ENCODE peak calls at places on chromosomes 6 and 20, in ten cellular contexts. One of them, this sample, is unnamed.

GRCh38 chr6:1739220-1739619 is 129.5 kb downstream of the FOXC1 start:
- DNase-seq in body of pancreas: no peak
- DNase-seq in BE2C: no peak
- DNase-seq in A549: no peak
- DNase-seq in AG09309: no peak
- DNase-seq in GM12865: peak
- DNase-seq in AG10803: no peak
- DNase-seq in astrocyte: no peak
- DNase-seq in epithelial cell of esophagus: no peak
- DNase-seq in CD8-positive, alpha-beta T cell: no peak
- DNase-seq in this sample: no peak

GRCh38 chr6:144064402-144064830 is 31.0 kb downstream of the SF3B5 start:
- DNase-seq in body of pancreas: peak
- DNase-seq in BE2C: peak
- DNase-seq in A549: no peak
- DNase-seq in AG09309: no peak
- DNase-seq in GM12865: peak
- DNase-seq in AG10803: no peak
- DNase-seq in astrocyte: no peak
- DNase-seq in epithelial cell of esophagus: no peak
- DNase-seq in CD8-positive, alpha-beta T cell: peak
- DNase-seq in this sample: no peak

GRCh38 chr6:9745476-9745875 is 669.4 kb downstream of the TFAP2A start:
- DNase-seq in body of pancreas: no peak
- DNase-seq in BE2C: no peak
- DNase-seq in A549: no peak
- DNase-seq in AG09309: no peak
- DNase-seq in GM12865: no peak
- DNase-seq in AG10803: peak
- DNase-seq in astrocyte: peak
- DNase-seq in epithelial cell of esophagus: peak
- DNase-seq in CD8-positive, alpha-beta T cell: no peak
- DNase-seq in this sample: no peak

GRCh38 chr20:44234566-44235317 is 12.4 kb upstream of the GDAP1L1 start:
- DNase-seq in body of pancreas: no peak
- DNase-seq in BE2C: no peak
- DNase-seq in A549: no peak
- DNase-seq in AG09309: no peak
- DNase-seq in GM12865: no peak
- DNase-seq in AG10803: peak
- DNase-seq in astrocyte: no peak
- DNase-seq in epithelial cell of esophagus: no peak
- DNase-seq in CD8-positive, alpha-beta T cell: no peak
- DNase-seq in this sample: no peak

GRCh38 chr6:154615483-154616025 is 105.1 kb upstream of the CNKSR3 start:
- DNase-seq in body of pancreas: peak
- DNase-seq in BE2C: peak
- DNase-seq in A549: peak
- DNase-seq in AG09309: no peak
- DNase-seq in GM12865: no peak
- DNase-seq in AG10803: peak
- DNase-seq in astrocyte: peak
- DNase-seq in epithelial cell of esophagus: peak
- DNase-seq in CD8-positive, alpha-beta T cell: no peak
- DNase-seq in this sample: no peak

GRCh38 chr20:31704225-31705119 is 18.2 kb downstream of the BCL2L1 start:
- DNase-seq in body of pancreas: peak
- DNase-seq in BE2C: no peak
- DNase-seq in A549: peak
- DNase-seq in AG09309: no peak
- DNase-seq in GM12865: no peak
- DNase-seq in AG10803: peak
- DNase-seq in astrocyte: peak
- DNase-seq in epithelial cell of esophagus: peak
- DNase-seq in CD8-positive, alpha-beta T cell: no peak
- DNase-seq in this sample: no peak

GRCh38 chr6:154555075-154555677 is 44.7 kb upstream of the CNKSR3 start:
- DNase-seq in body of pancreas: no peak
- DNase-seq in BE2C: no peak
- DNase-seq in A549: peak
- DNase-seq in AG09309: no peak
- DNase-seq in GM12865: no peak
- DNase-seq in AG10803: peak
- DNase-seq in astrocyte: peak
- DNase-seq in epithelial cell of esophagus: peak
- DNase-seq in CD8-positive, alpha-beta T cell: no peak
- DNase-seq in this sample: no peak

GRCh38 chr20:14434379-14435136 is 97.1 kb upstream of the FLRT3 start:
- DNase-seq in body of pancreas: no peak
- DNase-seq in BE2C: no peak
- DNase-seq in A549: peak
- DNase-seq in AG09309: peak
- DNase-seq in GM12865: no peak
- DNase-seq in AG10803: no peak
- DNase-seq in astrocyte: no peak
- DNase-seq in epithelial cell of esophagus: peak
- DNase-seq in CD8-positive, alpha-beta T cell: no peak
- DNase-seq in this sample: no peak

GRCh38 chr6:157518399-157519250 is 137.6 kb downstream of the ZDHHC14 start:
- DNase-seq in body of pancreas: no peak
- DNase-seq in BE2C: no peak
- DNase-seq in A549: peak
- DNase-seq in AG09309: no peak
- DNase-seq in GM12865: no peak
- DNase-seq in AG10803: peak
- DNase-seq in astrocyte: no peak
- DNase-seq in epithelial cell of esophagus: no peak
- DNase-seq in CD8-positive, alpha-beta T cell: no peak
- DNase-seq in this sample: no peak

GRCh38 chr6:155765275-155766194 is 309.9 kb upstream of the NOX3 start:
- DNase-seq in body of pancreas: no peak
- DNase-seq in BE2C: no peak
- DNase-seq in A549: no peak
- DNase-seq in AG09309: no peak
- DNase-seq in GM12865: no peak
- DNase-seq in AG10803: peak
- DNase-seq in astrocyte: peak
- DNase-seq in epithelial cell of esophagus: no peak
- DNase-seq in CD8-positive, alpha-beta T cell: no peak
- DNase-seq in this sample: no peak

GRCh38 chr6:136527831-136528230 is 22.4 kb downstream of the MAP7 start:
- DNase-seq in body of pancreas: no peak
- DNase-seq in BE2C: no peak
- DNase-seq in A549: peak
- DNase-seq in AG09309: no peak
- DNase-seq in GM12865: no peak
- DNase-seq in AG10803: peak
- DNase-seq in astrocyte: no peak
- DNase-seq in epithelial cell of esophagus: no peak
- DNase-seq in CD8-positive, alpha-beta T cell: no peak
- DNase-seq in this sample: no peak

GRCh38 chr6:136526196-136526930 is 23.9 kb downstream of the MAP7 start:
- DNase-seq in body of pancreas: peak
- DNase-seq in BE2C: peak
- DNase-seq in A549: peak
- DNase-seq in AG09309: peak
- DNase-seq in GM12865: no peak
- DNase-seq in AG10803: peak
- DNase-seq in astrocyte: peak
- DNase-seq in epithelial cell of esophagus: peak
- DNase-seq in CD8-positive, alpha-beta T cell: no peak
- DNase-seq in this sample: peak

GRCh38 chr6:136529655-136530054 is 20.6 kb downstream of the MAP7 start:
- DNase-seq in body of pancreas: no peak
- DNase-seq in BE2C: no peak
- DNase-seq in A549: no peak
- DNase-seq in AG09309: no peak
- DNase-seq in GM12865: no peak
- DNase-seq in AG10803: no peak
- DNase-seq in astrocyte: no peak
- DNase-seq in epithelial cell of esophagus: no peak
- DNase-seq in CD8-positive, alpha-beta T cell: no peak
- DNase-seq in this sample: no peak

GRCh38 chr6:136526937-136527336 is 23.3 kb downstream of the MAP7 start:
- DNase-seq in body of pancreas: no peak
- DNase-seq in BE2C: no peak
- DNase-seq in A549: no peak
- DNase-seq in AG09309: no peak
- DNase-seq in GM12865: no peak
- DNase-seq in AG10803: no peak
- DNase-seq in astrocyte: no peak
- DNase-seq in epithelial cell of esophagus: no peak
- DNase-seq in CD8-positive, alpha-beta T cell: no peak
- DNase-seq in this sample: no peak

GRCh38 chr6:136528477-136528876 is 21.7 kb downstream of the MAP7 start:
- DNase-seq in body of pancreas: no peak
- DNase-seq in BE2C: no peak
- DNase-seq in A549: peak
- DNase-seq in AG09309: no peak
- DNase-seq in GM12865: no peak
- DNase-seq in AG10803: no peak
- DNase-seq in astrocyte: no peak
- DNase-seq in epithelial cell of esophagus: no peak
- DNase-seq in CD8-positive, alpha-beta T cell: no peak
- DNase-seq in this sample: no peak
- H3K4me3 ChIP-seq in body of pancreas: no peak
- H3K4me3 ChIP-seq in BE2C: no peak
- H3K4me3 ChIP-seq in A549: no peak
- H3K4me3 ChIP-seq in AG09309: no peak
- H3K4me3 ChIP-seq in GM12865: no peak
- H3K4me3 ChIP-seq in AG10803: no peak
- H3K4me3 ChIP-seq in astrocyte: no peak
- H3K4me3 ChIP-seq in epithelial cell of esophagus: no peak
- H3K4me3 ChIP-seq in CD8-positive, alpha-beta T cell: no peak
- H3K4me3 ChIP-seq in this sample: no peak

GRCh38 chr6:29626948-29627761 is 5.8 kb downstream of the GABBR1 start:
- DNase-seq in body of pancreas: no peak
- DNase-seq in BE2C: no peak
- DNase-seq in A549: no peak
- DNase-seq in AG09309: no peak
- DNase-seq in GM12865: no peak
- DNase-seq in AG10803: no peak
- DNase-seq in astrocyte: no peak
- DNase-seq in epithelial cell of esophagus: no peak
- DNase-seq in CD8-positive, alpha-beta T cell: no peak
- DNase-seq in this sample: no peak
- H3K4me3 ChIP-seq in body of pancreas: no peak
- H3K4me3 ChIP-seq in BE2C: peak
- H3K4me3 ChIP-seq in A549: peak
- H3K4me3 ChIP-seq in AG09309: peak
- H3K4me3 ChIP-seq in GM12865: no peak
- H3K4me3 ChIP-seq in AG10803: peak
- H3K4me3 ChIP-seq in astrocyte: peak
- H3K4me3 ChIP-seq in epithelial cell of esophagus: peak
- H3K4me3 ChIP-seq in CD8-positive, alpha-beta T cell: peak
- H3K4me3 ChIP-seq in this sample: peak

DNA sequence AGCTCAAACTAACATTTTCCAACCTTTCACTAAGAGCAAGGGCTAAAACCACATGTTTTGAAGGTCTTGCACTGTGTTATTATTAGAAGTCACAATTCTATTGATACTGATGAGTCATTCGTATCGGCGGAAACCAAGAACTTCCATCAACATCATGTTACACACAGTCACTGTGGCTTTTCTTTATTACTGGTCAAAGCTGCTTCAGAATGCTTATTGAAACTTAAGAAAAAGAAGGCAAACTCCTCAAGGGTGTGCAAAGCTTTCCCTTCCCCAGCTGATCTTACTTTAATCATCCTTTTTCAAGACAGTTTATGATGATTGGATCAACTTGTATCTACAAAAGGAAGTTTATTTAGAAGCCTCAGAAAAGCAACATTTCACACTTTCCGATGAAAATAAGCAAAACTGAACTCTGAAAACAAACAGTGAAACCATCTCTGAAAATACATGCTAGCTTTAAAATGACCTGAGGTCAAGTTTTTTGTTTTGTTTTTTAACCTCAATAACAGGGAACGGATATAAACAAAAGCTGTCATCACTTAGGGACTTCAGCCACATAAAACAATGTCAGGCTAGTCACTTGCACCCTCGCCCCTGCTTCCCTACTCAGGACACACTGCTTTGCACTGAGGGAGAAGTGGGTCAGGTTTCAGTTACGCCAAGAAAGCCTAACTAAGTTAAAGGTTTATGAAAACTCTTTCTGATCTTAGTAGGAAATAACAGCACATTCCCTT is 11.7 kb downstream of the BACH2 start:
- DNase-seq in body of pancreas: no peak
- DNase-seq in BE2C: no peak
- DNase-seq in A549: peak
- DNase-seq in AG09309: no peak
- DNase-seq in GM12865: peak
- DNase-seq in AG10803: peak
- DNase-seq in astrocyte: peak
- DNase-seq in epithelial cell of esophagus: peak
- DNase-seq in CD8-positive, alpha-beta T cell: no peak
- DNase-seq in this sample: no peak
- H3K4me3 ChIP-seq in body of pancreas: no peak
- H3K4me3 ChIP-seq in BE2C: no peak
- H3K4me3 ChIP-seq in A549: peak
- H3K4me3 ChIP-seq in AG09309: no peak
- H3K4me3 ChIP-seq in GM12865: peak
- H3K4me3 ChIP-seq in AG10803: peak
- H3K4me3 ChIP-seq in astrocyte: peak
- H3K4me3 ChIP-seq in epithelial cell of esophagus: no peak
- H3K4me3 ChIP-seq in CD8-positive, alpha-beta T cell: peak
- H3K4me3 ChIP-seq in this sample: peak

GRCh38 chr6:32393660-32394420 is 13.1 kb downstream of the BTNL2 start:
- DNase-seq in body of pancreas: no peak
- DNase-seq in BE2C: no peak
- DNase-seq in A549: no peak
- DNase-seq in AG09309: no peak
- DNase-seq in GM12865: peak
- DNase-seq in AG10803: no peak
- DNase-seq in astrocyte: no peak
- DNase-seq in epithelial cell of esophagus: peak
- DNase-seq in CD8-positive, alpha-beta T cell: no peak
- DNase-seq in this sample: no peak
- H3K4me3 ChIP-seq in body of pancreas: no peak
- H3K4me3 ChIP-seq in BE2C: no peak
- H3K4me3 ChIP-seq in A549: no peak
- H3K4me3 ChIP-seq in AG09309: no peak
- H3K4me3 ChIP-seq in GM12865: no peak
- H3K4me3 ChIP-seq in AG10803: no peak
- H3K4me3 ChIP-seq in astrocyte: no peak
- H3K4me3 ChIP-seq in epithelial cell of esophagus: no peak
- H3K4me3 ChIP-seq in CD8-positive, alpha-beta T cell: no peak
- H3K4me3 ChIP-seq in this sample: no peak

DNA sequence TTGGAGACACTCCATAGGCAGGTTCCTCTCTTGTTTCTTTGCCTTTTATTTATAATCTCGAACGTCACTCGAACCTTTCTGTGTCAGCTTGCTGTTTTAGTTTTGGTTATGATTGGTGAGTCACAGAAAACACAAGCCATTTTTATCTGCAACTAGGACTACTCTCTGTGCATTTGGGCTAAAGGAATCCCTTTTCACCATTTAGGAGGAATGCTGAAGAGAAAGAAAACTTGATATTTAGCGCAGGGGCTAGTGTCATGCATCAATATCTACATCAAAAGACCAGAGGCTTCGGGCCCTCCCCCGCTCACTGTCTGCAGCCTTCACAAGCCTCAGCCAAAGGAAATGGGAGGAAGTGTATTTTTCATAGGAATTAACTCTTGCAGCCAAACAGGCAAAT is 507.8 kb upstream of the CITED2 start:
- DNase-seq in body of pancreas: no peak
- DNase-seq in BE2C: no peak
- DNase-seq in A549: no peak
- DNase-seq in AG09309: no peak
- DNase-seq in GM12865: no peak
- DNase-seq in AG10803: no peak
- DNase-seq in astrocyte: peak
- DNase-seq in epithelial cell of esophagus: no peak
- DNase-seq in CD8-positive, alpha-beta T cell: no peak
- DNase-seq in this sample: no peak
- H3K4me3 ChIP-seq in body of pancreas: no peak
- H3K4me3 ChIP-seq in BE2C: no peak
- H3K4me3 ChIP-seq in A549: no peak
- H3K4me3 ChIP-seq in AG09309: no peak
- H3K4me3 ChIP-seq in GM12865: no peak
- H3K4me3 ChIP-seq in AG10803: no peak
- H3K4me3 ChIP-seq in astrocyte: peak
- H3K4me3 ChIP-seq in epithelial cell of esophagus: no peak
- H3K4me3 ChIP-seq in CD8-positive, alpha-beta T cell: no peak
- H3K4me3 ChIP-seq in this sample: no peak